ENCODE peak calls at places on chromosomes 13 and 19, in four cellular contexts. P is fibroblast of lung; L is cardiac muscle cell; K is CD8-positive, alpha-beta T cell. E is an unnamed sample.
A peak's percentile ranks its signal among the peaks of the same experiment; 100 is the strongest.

GRCh38 chr13:101691326-101691725 is 238.9 kb downstream of the ITGBL1 start:
- DNase-seq in P (peak; percentile 5), K (no peak), L (no peak), E (no peak)

GRCh38 chr19:13902993-13903555 is 2.8 kb downstream of the BRME1 start:
- DNase-seq in K (no peak), P (no peak), L (peak; percentile 15), E (no peak)

GRCh38 chr19:18428837-18429674 is 8.9 kb downstream of the ISYNA1 start:
- DNase-seq in L (peak; percentile 82), K (peak; percentile 91), P (peak; percentile 82), E (peak; percentile 77)

GRCh38 chr19:19214892-19215291 is 3.1 kb downstream of the NCAN start:
- DNase-seq in K (peak; percentile 39), L (peak; percentile 59), P (peak; percentile 42), E (no peak)

GRCh38 chr13:33678084-33678483 is 139.9 kb upstream of the RFC3 start:
- DNase-seq in P (no peak), K (no peak), L (no peak), E (no peak)

GRCh38 chr13:73991884-73992283 is 142.3 kb downstream of the KLF12 start:
- DNase-seq in L (no peak), P (no peak), K (no peak), E (no peak)

GRCh38 chr13:36475468-36475867 is 43.2 kb downstream of the CCNA1 start:
- DNase-seq in K (no peak), L (peak; percentile 22), P (peak; percentile 2), E (no peak)

GRCh38 chr13:101979825-101980224 is 422.0 kb downstream of the FGF14 start:
- DNase-seq in L (no peak), K (no peak), P (no peak), E (peak; percentile 18)

GRCh38 chr13:58452123-58452623 is 820.6 kb downstream of the PCDH17 start:
- DNase-seq in K (no peak), P (no peak), L (peak; percentile 7), E (no peak)

GRCh38 chr19:11673608-11674041 is 65.1 kb downstream of the ZNF823 start:
- DNase-seq in L (peak; percentile 83), K (no peak), P (peak; percentile 73), E (peak; percentile 72)

GRCh38 chr19:57664269-57665127 is 4.2 kb upstream of the ZSCAN4 start:
- DNase-seq in L (peak; percentile 76), P (peak; percentile 52), K (peak; percentile 4), E (peak; percentile 47)

GRCh38 chr19:3315676-3315973 is 50.8 kb upstream of the NFIC start:
- DNase-seq in K (no peak), P (no peak), L (no peak), E (no peak)

GRCh38 chr19:30263719-30264440 is 108.3 kb upstream of the ZNF536 start:
- DNase-seq in L (no peak), K (no peak), P (no peak), E (no peak)

GRCh38 chr19:51688665-51689571 is 4.2 kb upstream of the SPACA6 start:
- DNase-seq in P (peak; percentile 96), L (peak; percentile 99), K (no peak), E (peak; percentile 82)

GRCh38 chr13:102863590-102863989 is 17.8 kb downstream of the ERCC5 start:
- DNase-seq in L (no peak), K (no peak), P (no peak), E (no peak)

GRCh38 chr13:40550130-40550529 is 116.3 kb downstream of the FOXO1 start:
- DNase-seq in P (peak; percentile 58), K (no peak), L (peak; percentile 40), E (no peak)

GRCh38 chr13:46992383-46992952 is 95.6 kb upstream of the HTR2A start:
- DNase-seq in K (no peak), L (peak; percentile 50), P (no peak), E (no peak)

GRCh38 chr19:10332158-10332964 is 968 bp downstream of the RAVER1 start:
- DNase-seq in L (no peak), K (no peak), P (no peak), E (peak; percentile 70)

GRCh38 chr19:15330801-15331418 is 1.4 kb downstream of the BRD4 start:
- DNase-seq in P (peak; percentile 52), L (peak; percentile 64), K (no peak), E (peak; percentile 37)

GRCh38 chr13:91468301-91468700 is 69.9 kb downstream of the GPC5 start:
- DNase-seq in L (no peak), K (no peak), P (no peak), E (no peak)

GRCh38 chr19:51729781-51730180 is 6.0 kb upstream of the HAS1 start:
- DNase-seq in L (peak; percentile 76), P (no peak), K (no peak), E (no peak)

GRCh38 chr19:1291761-1292418 is 6.2 kb downstream of the EFNA2 start:
- DNase-seq in P (no peak), K (no peak), L (no peak), E (peak; percentile 83)
- H3K27me3 ChIP-seq in P (peaks cover 9% of the 10 kb centered on the region), K (peaks cover 15% of the 10 kb centered on the region), L (peaks cover 6% of the 10 kb centered on the region), E (peaks cover 8% of the 10 kb centered on the region)

GRCh38 chr19:1468274-1469199 is 10.5 kb downstream of the C19orf25 start:
- DNase-seq in L (no peak), P (peak; percentile 26), K (peak; percentile 38), E (no peak)
- H3K27me3 ChIP-seq in L (peaks cover 100% of the 10 kb centered on the region), P (peaks cover 50% of the 10 kb centered on the region), K (peaks cover 21% of the 10 kb centered on the region), E (peaks cover 82% of the 10 kb centered on the region)

DNA sequence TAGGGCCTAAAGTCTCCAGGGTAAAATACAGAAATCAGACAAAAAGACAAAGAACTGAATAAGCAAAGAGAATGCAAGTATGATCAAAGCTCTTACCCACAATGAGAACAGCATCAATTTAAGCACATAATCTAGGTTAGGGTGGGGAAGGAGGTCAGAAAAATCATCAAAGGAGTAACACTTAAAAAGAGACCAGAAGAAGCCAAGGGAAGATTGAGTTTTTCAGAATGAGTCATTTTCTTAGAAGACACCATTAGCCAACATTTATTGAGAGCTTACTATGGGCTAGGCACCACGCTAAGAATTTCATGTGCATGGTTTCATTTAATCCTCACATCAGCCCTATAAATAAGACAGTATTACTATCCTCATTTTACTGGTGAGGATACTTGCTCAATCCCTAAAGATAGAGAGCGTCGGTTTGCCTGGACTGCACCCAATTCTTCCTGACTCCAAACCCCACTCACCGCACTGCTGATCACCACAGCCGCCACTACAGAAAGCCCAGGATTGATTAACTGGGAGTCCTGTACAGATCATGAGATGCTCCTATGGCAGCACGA is 1.7 kb upstream of the SHISA2 start:
- DNase-seq in K (no peak), L (no peak), P (no peak), E (no peak)
- H3K27me3 ChIP-seq in K (peaks cover 7% of the 10 kb centered on the region), L (no peaks in the 10 kb centered on the region), P (peaks cover 32% of the 10 kb centered on the region), E (peaks cover 31% of the 10 kb centered on the region)

GRCh38 chr13:21670883-21671792 is at the start of gene FGF9:
- DNase-seq in P (peak; percentile 78), K (peak; percentile 77), L (peak; percentile 82), E (peak; percentile 85)
- H3K27me3 ChIP-seq in P (peaks cover 32% of the 10 kb centered on the region), K (no peaks in the 10 kb centered on the region), L (peaks cover 52% of the 10 kb centered on the region), E (peaks cover 10% of the 10 kb centered on the region)

DNA sequence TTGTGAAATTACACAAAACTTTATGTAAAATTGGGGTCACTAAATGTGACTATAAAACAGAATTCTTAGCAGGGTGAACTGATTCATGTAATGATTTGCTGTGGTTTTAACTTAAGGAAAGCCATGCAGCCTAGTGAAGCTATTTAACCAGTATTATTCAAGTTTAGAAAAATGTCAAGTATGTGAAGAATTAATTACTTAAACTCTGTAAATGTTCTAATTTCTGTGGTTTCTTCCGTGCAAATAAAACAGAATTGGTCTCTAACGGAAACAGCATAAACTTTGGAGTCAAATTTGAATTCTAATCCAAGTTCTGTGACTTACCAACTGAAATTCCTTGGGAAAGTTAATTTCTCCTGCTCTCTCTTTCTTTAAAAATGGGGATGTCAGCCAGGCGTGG is 13.3 kb downstream of the CDC16 start:
- DNase-seq in L (no peak), P (no peak), K (no peak), E (no peak)
- H3K27me3 ChIP-seq in L (no peaks in the 10 kb centered on the region), P (no peaks in the 10 kb centered on the region), K (no peaks in the 10 kb centered on the region), E (no peaks in the 10 kb centered on the region)

GRCh38 chr19:4877753-4878490 is 10.5 kb upstream of the PLIN3 start:
- DNase-seq in P (no peak), L (no peak), K (no peak), E (no peak)
- H3K27me3 ChIP-seq in P (no peaks in the 10 kb centered on the region), L (no peaks in the 10 kb centered on the region), K (no peaks in the 10 kb centered on the region), E (no peaks in the 10 kb centered on the region)

GRCh38 chr19:8151499-8152035 is 2.2 kb upstream of the FBN3 start:
- DNase-seq in L (no peak), K (no peak), P (no peak), E (no peak)

GRCh38 chr19:8150998-8151397 is 1.6 kb upstream of the FBN3 start:
- DNase-seq in L (no peak), K (no peak), P (no peak), E (no peak)

GRCh38 chr19:8150178-8150865 is 930 bp upstream of the FBN3 start:
- DNase-seq in L (no peak), P (no peak), K (no peak), E (no peak)

GRCh38 chr19:8158411-8159074 is 9.2 kb upstream of the FBN3 start:
- DNase-seq in K (peak; percentile 35), P (peak; percentile 88), L (peak; percentile 92), E (peak; percentile 49)

GRCh38 chr19:8155318-8155717 is 5.9 kb upstream of the FBN3 start:
- DNase-seq in L (no peak), K (no peak), P (no peak), E (no peak)
- H3K27me3 ChIP-seq in L (no peaks in the 10 kb centered on the region), K (peaks cover 6% of the 10 kb centered on the region), P (no peaks in the 10 kb centered on the region), E (peaks cover 6% of the 10 kb centered on the region)

DNA sequence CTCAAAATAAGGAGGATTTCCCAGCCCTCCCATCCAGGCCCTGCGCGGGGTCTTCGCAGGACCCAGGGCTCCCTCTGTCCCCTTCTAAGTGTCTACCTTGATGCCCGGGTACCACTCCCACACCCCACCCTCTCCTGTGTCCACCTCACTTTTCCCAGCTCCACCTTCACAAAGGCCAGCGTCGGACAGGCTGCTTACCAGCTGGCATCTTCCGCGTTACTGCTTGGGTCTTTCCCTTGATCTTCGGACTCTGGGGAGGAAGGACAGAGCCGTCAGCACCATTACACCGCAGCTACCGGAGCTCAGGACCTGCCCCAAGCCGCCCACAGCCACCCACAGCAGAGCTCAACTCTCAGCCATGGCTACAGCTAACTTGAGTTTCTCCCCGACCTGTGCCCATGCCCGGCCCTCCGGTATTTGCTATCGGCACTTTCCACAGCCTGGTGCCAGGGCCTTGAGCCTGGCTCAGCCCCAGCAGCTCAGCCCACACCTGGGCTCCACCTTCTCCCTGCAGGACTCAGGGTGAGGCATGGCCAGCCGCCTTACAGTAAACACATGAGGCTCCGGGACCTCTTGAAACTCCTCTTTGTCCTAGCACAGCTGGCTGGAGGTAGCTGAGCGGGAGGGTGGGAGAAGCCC is 3.8 kb downstream of the C13orf46 start:
- DNase-seq in P (no peak), L (no peak), K (no peak), E (peak; percentile 70)
- H3K27me3 ChIP-seq in P (no peaks in the 10 kb centered on the region), L (no peaks in the 10 kb centered on the region), K (no peaks in the 10 kb centered on the region), E (no peaks in the 10 kb centered on the region)

DNA sequence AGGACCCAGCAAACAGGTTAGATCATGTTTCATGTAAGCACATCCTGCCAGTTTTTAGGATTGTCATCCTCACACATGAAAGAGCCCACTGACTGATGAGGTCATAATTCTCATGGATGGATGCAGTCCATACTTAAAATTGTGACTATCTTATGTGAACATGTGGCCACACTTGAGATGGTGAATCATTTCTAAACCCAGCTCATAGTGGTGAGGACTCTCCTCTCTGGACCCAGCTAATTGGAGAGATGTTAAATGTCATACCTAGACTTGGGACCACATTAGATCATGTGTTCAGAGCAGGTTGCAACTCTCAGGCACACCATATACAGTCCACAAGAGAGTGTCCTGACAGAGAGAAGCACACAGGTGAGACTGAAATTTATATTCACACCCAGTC is 24.8 kb upstream of the ZNF254 start:
- DNase-seq in L (no peak), P (no peak), K (no peak), E (no peak)
- H3K27me3 ChIP-seq in L (no peaks in the 10 kb centered on the region), P (no peaks in the 10 kb centered on the region), K (no peaks in the 10 kb centered on the region), E (no peaks in the 10 kb centered on the region)

E was measured in colonic mucosa.